ENCODE peak calls at places on chromosomes 5 and 9, in nine cellular contexts. Z, C, O, G, Y, F, M, V and B are unnamed samples.

GRCh38 chr5:65808818-65809217 is 86.8 kb downstream of the NLN start:
- DNase-seq in V (no peak), Z (peak; percentile 68), F (no peak), C (peak; percentile 26), M (no peak), Y (no peak), O (no peak), G (no peak), B (no peak)

GRCh38 chr9:118570076-118570475 is 799.2 kb downstream of the BRINP1 start:
- DNase-seq in V (no peak), M (no peak), C (no peak), O (no peak), Y (no peak), Z (no peak), F (no peak), G (no peak), B (no peak)

GRCh38 chr9:113343732-113344231 is 3.7 kb upstream of the WDR31 start:
- DNase-seq in Z (peak; percentile 42), O (no peak), M (no peak), Y (peak; percentile 89), V (peak; percentile 59), G (peak; percentile 69), F (peak; percentile 67), C (no peak), B (no peak)

GRCh38 chr5:41404757-41405156 is 105.6 kb downstream of the PLCXD3 start:
- DNase-seq in F (no peak), V (no peak), C (no peak), Y (no peak), M (no peak), Z (no peak), O (no peak), G (no peak), B (no peak)

GRCh38 chr5:137129906-137130680 is 369.0 kb downstream of the SPOCK1 start:
- DNase-seq in F (no peak), Y (no peak), C (no peak), V (no peak), Z (no peak), M (no peak), G (no peak), O (no peak), B (no peak)

GRCh38 chr5:152329191-152329590 is 75.9 kb downstream of the NMUR2 start:
- DNase-seq in F (no peak), V (no peak), C (no peak), Z (no peak), O (no peak), G (no peak), M (no peak), Y (no peak), B (no peak)

GRCh38 chr5:40682431-40683017 is 2.8 kb downstream of the PTGER4 start:
- DNase-seq in Z (no peak), M (no peak), F (no peak), V (no peak), G (no peak), O (no peak), C (no peak), Y (no peak), B (no peak)

GRCh38 chr5:82183828-82184227 is 94.3 kb downstream of the RPS23 start:
- DNase-seq in C (no peak), M (no peak), Z (peak; percentile 67), O (no peak), Y (no peak), V (no peak), F (peak; percentile 5), G (no peak), B (no peak)

GRCh38 chr9:113317777-113318176 is 14.6 kb upstream of the RNF183 start:
- DNase-seq in O (no peak), F (no peak), Z (peak; percentile 40), M (no peak), V (no peak), G (no peak), C (no peak), Y (no peak), B (no peak)

GRCh38 chr5:77322406-77322805 is 111.9 kb downstream of the PDE8B start:
- DNase-seq in M (no peak), G (no peak), F (no peak), C (no peak), Y (no peak), Z (no peak), V (no peak), O (no peak), B (no peak)

GRCh38 chr9:129323999-129324553 is 146.0 kb upstream of the IER5L start:
- DNase-seq in C (no peak), V (no peak), Z (no peak), O (no peak), G (no peak), Y (no peak), F (no peak), M (no peak), B (no peak)
- H3K36me3 ChIP-seq in C (no peaks in the 10 kb centered on the region), V (no peaks in the 10 kb centered on the region), Z (no peaks in the 10 kb centered on the region), O (no peaks in the 10 kb centered on the region), G (no peaks in the 10 kb centered on the region), Y (no peaks in the 10 kb centered on the region), F (no peaks in the 10 kb centered on the region), M (no peaks in the 10 kb centered on the region), B (no peaks in the 10 kb centered on the region)

GRCh38 chr5:56656816-56657740 is 158.3 kb upstream of the MAP3K1 start:
- DNase-seq in V (no peak), G (no peak), C (no peak), O (no peak), Y (no peak), Z (no peak), F (no peak), M (no peak), B (no peak)
- H3K4me1 ChIP-seq in V (no peaks in the 10 kb centered on the region), G (no peaks in the 10 kb centered on the region), C (no peaks in the 10 kb centered on the region), O (no peaks in the 10 kb centered on the region), Y (no peaks in the 10 kb centered on the region), Z (no peaks in the 10 kb centered on the region), F (peaks cover 4% of the 10 kb centered on the region), M (no peaks in the 10 kb centered on the region), B (no peaks in the 10 kb centered on the region)

DNA sequence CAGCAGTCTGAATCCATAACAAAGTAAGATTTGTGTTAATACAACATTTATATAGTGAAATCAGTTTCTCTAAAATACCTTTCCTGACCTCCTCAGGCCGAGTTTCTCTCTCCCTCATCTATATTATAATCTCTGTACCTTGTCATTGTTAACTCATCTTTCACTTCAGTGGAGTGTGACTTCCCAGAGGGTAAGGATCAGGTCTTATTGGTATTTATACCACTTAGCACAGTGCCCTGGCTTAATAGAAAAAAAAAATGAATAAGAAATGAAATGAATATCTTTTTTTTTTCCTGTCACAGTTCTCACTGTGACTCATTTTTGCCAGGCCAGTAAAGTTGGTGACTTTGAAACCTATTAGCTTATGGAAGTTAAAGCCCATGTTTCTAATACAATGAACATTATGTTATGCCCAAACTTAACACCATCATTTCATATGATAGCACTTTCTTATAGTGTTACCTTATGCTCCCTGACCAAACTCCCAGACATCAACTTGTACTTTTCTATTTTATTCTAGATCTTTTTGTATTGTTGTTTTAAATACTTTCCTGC is 90.1 kb downstream of the NR3C1 start:
- DNase-seq in C (no peak), Y (no peak), Z (peak; percentile 64), F (no peak), M (no peak), V (no peak), O (no peak), G (no peak), B (no peak)
- H3K36me3 ChIP-seq in C (no peaks in the 10 kb centered on the region), Y (peaks cover 55% of the 10 kb centered on the region), Z (peaks cover 41% of the 10 kb centered on the region), F (no peaks in the 10 kb centered on the region), M (peaks cover 38% of the 10 kb centered on the region), V (no peaks in the 10 kb centered on the region), O (no peaks in the 10 kb centered on the region), G (peaks cover 42% of the 10 kb centered on the region), B (peaks cover 19% of the 10 kb centered on the region)

GRCh38 chr9:131434673-131435072 is 40.8 kb downstream of the PRRC2B start:
- DNase-seq in G (no peak), F (no peak), C (no peak), Y (no peak), O (no peak), M (no peak), Z (no peak), V (no peak), B (no peak)

GRCh38 chr9:131432050-131432449 is 38.2 kb downstream of the PRRC2B start:
- DNase-seq in Y (no peak), M (no peak), Z (no peak), O (no peak), G (no peak), C (no peak), V (no peak), F (no peak), B (no peak)

GRCh38 chr9:131432597-131433301 is 38.9 kb downstream of the PRRC2B start:
- DNase-seq in M (no peak), O (no peak), F (no peak), Z (peak; percentile 94), C (no peak), G (no peak), V (no peak), Y (no peak), B (no peak)

GRCh38 chr9:131436386-131436785 is 42.5 kb downstream of the PRRC2B start:
- DNase-seq in F (no peak), Y (peak; percentile 45), C (no peak), G (peak; percentile 69), V (no peak), M (no peak), Z (no peak), O (no peak), B (no peak)

GRCh38 chr9:131433302-131433854 is 39.5 kb downstream of the PRRC2B start:
- DNase-seq in M (no peak), G (no peak), F (no peak), Y (no peak), Z (peak; percentile 24), C (no peak), V (no peak), O (no peak), B (no peak)
- H3K4me1 ChIP-seq in M (peaks cover 19% of the 10 kb centered on the region), G (peaks cover 70% of the 10 kb centered on the region), F (no peaks in the 10 kb centered on the region), Y (peaks cover 17% of the 10 kb centered on the region), Z (peaks cover 29% of the 10 kb centered on the region), C (no peaks in the 10 kb centered on the region), V (no peaks in the 10 kb centered on the region), O (peaks cover 17% of the 10 kb centered on the region), B (peaks cover 15% of the 10 kb centered on the region)

GRCh38 chr5:90855296-90855990 is 296.8 kb downstream of the ADGRV1 start:
- DNase-seq in O (no peak), M (no peak), F (no peak), Z (no peak), C (no peak), Y (no peak), V (no peak), G (no peak), B (no peak)

GRCh38 chr5:90849939-90850338 is 291.3 kb downstream of the ADGRV1 start:
- DNase-seq in O (no peak), G (no peak), M (no peak), C (no peak), Z (no peak), F (no peak), Y (no peak), V (no peak), B (no peak)

GRCh38 chr5:90853759-90854515 is 295.3 kb downstream of the ADGRV1 start:
- DNase-seq in Z (no peak), Y (no peak), G (no peak), C (no peak), V (no peak), O (no peak), F (no peak), M (no peak), B (no peak)
- H3K36me3 ChIP-seq in Z (no peaks in the 10 kb centered on the region), Y (no peaks in the 10 kb centered on the region), G (no peaks in the 10 kb centered on the region), C (no peaks in the 10 kb centered on the region), V (no peaks in the 10 kb centered on the region), O (peaks cover 41% of the 10 kb centered on the region), F (no peaks in the 10 kb centered on the region), M (no peaks in the 10 kb centered on the region), B (no peaks in the 10 kb centered on the region)

GRCh38 chr9:136546697-136547481 is 1.0 kb upstream of the NOTCH1 start:
- DNase-seq in O (no peak), G (peak; percentile 75), F (no peak), Y (peak; percentile 76), Z (peak; percentile 62), M (peak; percentile 47), C (no peak), V (peak; percentile 87), B (no peak)
- H3K4me1 ChIP-seq in O (peaks cover 69% of the 10 kb centered on the region), G (peaks cover 73% of the 10 kb centered on the region), F (no peaks in the 10 kb centered on the region), Y (peaks cover 31% of the 10 kb centered on the region), Z (peaks cover 16% of the 10 kb centered on the region), M (peaks cover 35% of the 10 kb centered on the region), C (peaks cover 42% of the 10 kb centered on the region), V (peaks cover 38% of the 10 kb centered on the region), B (peaks cover 35% of the 10 kb centered on the region)

GRCh38 chr5:38835887-38836286 is 9.9 kb upstream of the OSMR start:
- DNase-seq in V (no peak), Y (no peak), Z (peak; percentile 68), M (no peak), C (no peak), F (no peak), G (no peak), O (no peak), B (no peak)
- H3K36me3 ChIP-seq in V (no peaks in the 10 kb centered on the region), Y (no peaks in the 10 kb centered on the region), Z (peaks cover 8% of the 10 kb centered on the region), M (no peaks in the 10 kb centered on the region), C (no peaks in the 10 kb centered on the region), F (no peaks in the 10 kb centered on the region), G (no peaks in the 10 kb centered on the region), O (no peaks in the 10 kb centered on the region), B (no peaks in the 10 kb centered on the region)